ENCODE peak calls at places on chromosomes 5 and 9, in ten cellular contexts. T is breast epithelium; V is naive thymus-derived CD4-positive, alpha-beta T cell; E is tibial artery; L is Peyer's patch; Y is PC-3; K is fibroblast of lung; S is CD4-positive, alpha-beta memory T cell; I is heart left ventricle; F is neuronal stem cell. Q is an unnamed sample.

GRCh38 chr5:150213530-150213929 is 23.7 kb downstream of the SLC6A7 start:
- DNase-seq in T (no peak), V (no peak), E (no peak), L (no peak), Y (no peak), K (peak; percentile 53), S (no peak), I (peak; percentile 61), F (no peak), Q (no peak)

GRCh38 chr9:127183814-127184582 is 61.6 kb upstream of the ANGPTL2 start:
- DNase-seq in T (no peak), V (no peak), E (peak; percentile 81), L (no peak), Y (no peak), K (no peak), S (no peak), I (peak; percentile 68), F (no peak), Q (peak; percentile 91)

GRCh38 chr5:84437673-84438315 is 53.1 kb upstream of the EDIL3 start:
- DNase-seq in T (no peak), V (no peak), E (no peak), L (no peak), Y (peak; percentile 84), K (peak; percentile 95), S (no peak), I (no peak), F (no peak), Q (no peak)

GRCh38 chr5:173642895-173643481 is 26.5 kb upstream of the BOD1 start:
- DNase-seq in T (no peak), V (no peak), E (no peak), L (no peak), Y (no peak), K (no peak), S (no peak), I (no peak), F (no peak), Q (no peak)

GRCh38 chr5:109659901-109660300 is 29.8 kb upstream of the MAN2A1 start:
- DNase-seq in T (no peak), V (no peak), E (no peak), L (no peak), Y (no peak), K (no peak), S (no peak), I (no peak), F (no peak), Q (no peak)

GRCh38 chr5:171137768-171138540 is 171.1 kb upstream of the TLX3 start:
- DNase-seq in T (no peak), V (no peak), E (no peak), L (no peak), Y (peak; percentile 75), K (peak; percentile 83), S (no peak), I (no peak), F (no peak), Q (no peak)

GRCh38 chr5:149675467-149676201 is 54.5 kb upstream of the PPARGC1B start:
- DNase-seq in T (no peak), V (no peak), E (no peak), L (no peak), Y (no peak), K (no peak), S (no peak), I (peak; percentile 52), F (no peak), Q (no peak)

GRCh38 chr5:54988218-54988617 is 2.8 kb upstream of the ESM1 start:
- DNase-seq in T (no peak), V (no peak), E (no peak), L (no peak), Y (no peak), K (no peak), S (no peak), I (no peak), F (no peak), Q (no peak)

GRCh38 chr9:36191290-36191645 is 547 bp downstream of the CLTA start:
- DNase-seq in T (no peak), V (no peak), E (no peak), L (peak; percentile 37), Y (no peak), K (no peak), S (peak; percentile 37), I (peak; percentile 40), F (no peak), Q (peak; percentile 41)

GRCh38 chr9:94156549-94157407 is 72.5 kb downstream of the PTPDC1 start:
- DNase-seq in T (peak; percentile 87), V (no peak), E (peak; percentile 80), L (no peak), Y (peak; percentile 38), K (peak; percentile 83), S (no peak), I (peak; percentile 92), F (no peak), Q (peak; percentile 94)

GRCh38 chr5:116271432-116271831 is 186.6 kb downstream of the COMMD10 start:
- DNase-seq in T (no peak), V (no peak), E (no peak), L (no peak), Y (peak; percentile 10), K (peak; percentile 97), S (no peak), I (no peak), F (no peak), Q (no peak)

GRCh38 chr9:129146441-129146933 is 31.6 kb downstream of the IER5L start:
- DNase-seq in T (no peak), V (no peak), E (no peak), L (no peak), Y (no peak), K (peak; percentile 64), S (no peak), I (peak; percentile 60), F (no peak), Q (peak; percentile 67)

GRCh38 chr5:167064199-167064811 is 1227.1 kb upstream of the WWC1 start:
- DNase-seq in T (no peak), V (no peak), E (no peak), L (no peak), Y (no peak), K (no peak), S (no peak), I (no peak), F (peak; percentile 84), Q (no peak)

GRCh38 chr9:135830496-135830895 is 76.8 kb downstream of the CAMSAP1 start:
- DNase-seq in T (no peak), V (no peak), E (no peak), L (no peak), Y (no peak), K (no peak), S (no peak), I (no peak), F (no peak), Q (no peak)

GRCh38 chr9:130106860-130107848 is 53.4 kb downstream of the GPR107 start:
- DNase-seq in T (peak; percentile 79), V (peak; percentile 66), E (peak; percentile 86), L (peak; percentile 95), Y (peak; percentile 67), K (peak; percentile 91), S (peak; percentile 77), I (peak; percentile 69), F (peak; percentile 82), Q (peak; percentile 90)

DNA sequence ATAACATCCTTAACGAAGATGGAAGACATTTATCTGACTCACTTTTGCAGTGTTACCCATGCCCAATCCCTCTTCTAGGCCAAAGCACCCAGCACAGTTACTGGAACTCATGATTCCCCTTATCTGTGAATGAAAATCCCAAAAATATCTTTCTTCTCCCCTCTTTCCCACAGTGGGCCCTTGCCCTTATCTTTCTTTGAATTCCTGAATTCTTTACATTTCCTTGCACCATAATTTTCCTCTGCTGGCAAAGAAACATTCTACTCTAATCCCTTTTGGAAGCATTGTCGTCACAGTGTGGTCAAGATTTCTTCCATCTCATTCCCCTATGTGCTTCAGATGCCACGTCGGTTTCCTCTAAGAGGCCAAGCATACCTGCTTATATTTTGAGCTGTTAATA is 135.9 kb upstream of the LIFR start:
- DNase-seq in T (no peak), V (no peak), E (no peak), L (no peak), Y (no peak), K (peak; percentile 16), S (no peak), I (no peak), F (no peak), Q (peak; percentile 87)
- H3K27ac ChIP-seq in T (no peak overlapping the region), V (no peak overlapping the region), E (no peak overlapping the region), L (no peak overlapping the region), Y (no peak overlapping the region), K (no peak overlapping the region), S (no peak overlapping the region), I (no peak overlapping the region), F (no peak overlapping the region), Q (no peak overlapping the region)

GRCh38 chr5:16937503-16938161 is 1.5 kb upstream of the MYO10 start:
- DNase-seq in T (no peak), V (no peak), E (no peak), L (no peak), Y (no peak), K (no peak), S (no peak), I (no peak), F (no peak), Q (no peak)
- H3K4me3 ChIP-seq in T (no peak overlapping the region), V (no peak overlapping the region), E (no peak overlapping the region), L (no peak overlapping the region), Y (peak overlapping the region; percentile 76), K (no peak overlapping the region), S (no peak overlapping the region), I (no peak overlapping the region), F (no peak overlapping the region), Q (no peak overlapping the region)

GRCh38 chr9:71302776-71303175 is 181.4 kb upstream of the TRPM3 start:
- DNase-seq in T (no peak), V (no peak), E (no peak), L (no peak), Y (no peak), K (no peak), S (no peak), I (no peak), F (no peak), Q (no peak)
- H3K4me1 ChIP-seq in T (no peaks in the 10 kb centered on the region), V (no peaks in the 10 kb centered on the region), E (no peaks in the 10 kb centered on the region), L (no peaks in the 10 kb centered on the region), Y (no peaks in the 10 kb centered on the region), K (no peaks in the 10 kb centered on the region), S (no peaks in the 10 kb centered on the region), I (no peaks in the 10 kb centered on the region), F (no peaks in the 10 kb centered on the region), Q (no peaks in the 10 kb centered on the region)

DNA sequence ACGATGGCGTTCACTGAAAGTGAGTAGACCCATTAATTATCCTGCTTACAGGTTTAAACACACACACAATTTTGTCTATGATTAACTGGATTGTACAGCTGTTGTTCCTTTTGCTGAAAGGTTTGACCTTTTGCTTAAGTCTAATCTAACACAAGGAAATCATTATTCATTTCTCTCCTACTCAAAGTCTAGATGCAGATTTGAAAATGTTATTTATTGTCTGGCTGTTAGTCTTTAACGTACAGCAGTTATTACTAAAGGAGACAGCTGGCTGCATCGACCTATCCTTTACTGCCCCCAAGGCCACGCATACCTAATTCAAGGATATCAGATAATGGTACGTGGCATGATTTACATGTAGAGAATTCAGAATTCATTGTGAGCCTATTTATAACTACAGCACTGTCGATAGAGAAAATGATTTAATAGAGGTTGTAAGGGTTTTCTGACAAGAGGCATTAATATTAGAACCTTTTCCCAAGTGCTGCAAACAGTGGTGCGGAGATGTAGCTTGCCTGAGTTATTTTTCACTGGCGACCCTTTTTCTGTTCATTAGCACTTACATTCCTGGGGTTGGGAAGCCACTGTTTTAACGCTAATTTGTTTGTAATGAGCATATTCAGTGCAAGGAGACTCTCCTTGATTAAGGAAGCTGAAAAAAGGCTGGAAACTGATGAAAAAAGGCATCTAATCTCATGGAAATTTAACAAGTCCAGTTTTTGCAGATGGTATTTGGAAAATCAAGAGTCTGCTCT is 368.4 kb upstream of the GRAMD2B start:
- DNase-seq in T (no peak), V (no peak), E (no peak), L (no peak), Y (no peak), K (peak; percentile 70), S (no peak), I (no peak), F (no peak), Q (peak; percentile 55)
- H3K27ac ChIP-seq in T (no peak overlapping the region), V (no peak overlapping the region), E (no peak overlapping the region), L (no peak overlapping the region), Y (no peak overlapping the region), K (no peak overlapping the region), S (no peak overlapping the region), I (no peak overlapping the region), F (no peak overlapping the region), Q (peak overlapping the region; percentile 26)